ENCODE peak calls at places on chromosome 3, in nine cellular contexts. P, U, T, X, C, O, Q, K and S are unnamed samples.

GRCh38 chr3:196501316-196502064 is 2.1 kb downstream of the RNF168 start:
- DNase-seq in T (no peak), K (no peak), X (no peak), O (no peak), C (peak; percentile 42), U (no peak), Q (no peak), P (peak; percentile 34), S (peak; percentile 18)

GRCh38 chr3:138186216-138186615 is 885 bp upstream of the ARMC8 start:
- DNase-seq in O (no peak), K (no peak), P (no peak), Q (no peak), T (no peak), X (no peak), U (no peak), C (no peak), S (no peak)

GRCh38 chr3:124248471-124249028 is 256.6 kb upstream of the ROPN1 start:
- DNase-seq in X (peak; percentile 70), U (peak; percentile 78), K (peak; percentile 57), P (peak; percentile 91), T (peak; percentile 59), O (no peak), C (peak; percentile 67), Q (peak; percentile 74), S (no peak)

GRCh38 chr3:145182196-145182911 is 978.6 kb downstream of the PLOD2 start:
- DNase-seq in O (no peak), U (no peak), Q (no peak), T (no peak), K (no peak), P (no peak), X (no peak), C (no peak), S (no peak)

GRCh38 chr3:39548282-39548681 is 80.8 kb downstream of the MOBP start:
- DNase-seq in C (peak; percentile 89), X (no peak), T (no peak), O (no peak), K (no peak), P (peak; percentile 78), Q (no peak), U (no peak), S (no peak)

GRCh38 chr3:189602471-189602870 is 28.7 kb upstream of the TP63 start:
- DNase-seq in X (no peak), P (no peak), U (no peak), O (no peak), K (no peak), T (no peak), C (no peak), Q (no peak), S (no peak)

GRCh38 chr3:149152420-149152819 is 23.0 kb downstream of the HPS3 start:
- DNase-seq in P (peak; percentile 56), O (no peak), T (no peak), Q (no peak), K (no peak), U (no peak), C (peak; percentile 42), X (no peak), S (no peak)

GRCh38 chr3:197302033-197302432 is 3.6 kb upstream of the DLG1 start:
- DNase-seq in O (no peak), X (no peak), P (no peak), C (no peak), U (no peak), K (no peak), T (no peak), Q (no peak), S (no peak)

GRCh38 chr3:113132571-113132996 is 78.8 kb upstream of the BOC start:
- DNase-seq in O (no peak), K (no peak), Q (no peak), X (no peak), T (no peak), P (no peak), U (no peak), C (peak; percentile 3), S (no peak)

GRCh38 chr3:48064292-48064829 is 48.1 kb upstream of the MAP4 start:
- DNase-seq in T (no peak), P (peak; percentile 20), U (no peak), X (no peak), Q (no peak), K (no peak), O (no peak), C (no peak), S (no peak)

GRCh38 chr3:146160964-146161724 is at the start of gene PLOD2:
- DNase-seq in T (peak; percentile 77), K (peak; percentile 79), P (peak; percentile 94), X (peak; percentile 91), O (peak; percentile 90), U (peak; percentile 88), C (peak; percentile 75), Q (peak; percentile 89), S (peak; percentile 80)

GRCh38 chr3:129314757-129315385 is 36.2 kb downstream of the HMCES start:
- DNase-seq in P (peak; percentile 93), C (peak; percentile 87), K (peak; percentile 90), O (peak; percentile 89), U (peak; percentile 77), T (peak; percentile 92), X (peak; percentile 94), Q (peak; percentile 89), S (peak; percentile 89)
- TF ChIP-seq CTCF in P (no peak), C (no peak), K (no peak), O (peak; percentile 26), U (no peak), T (peak; percentile 60), X (no peak), Q (peak; percentile 39), S (no peak)

DNA sequence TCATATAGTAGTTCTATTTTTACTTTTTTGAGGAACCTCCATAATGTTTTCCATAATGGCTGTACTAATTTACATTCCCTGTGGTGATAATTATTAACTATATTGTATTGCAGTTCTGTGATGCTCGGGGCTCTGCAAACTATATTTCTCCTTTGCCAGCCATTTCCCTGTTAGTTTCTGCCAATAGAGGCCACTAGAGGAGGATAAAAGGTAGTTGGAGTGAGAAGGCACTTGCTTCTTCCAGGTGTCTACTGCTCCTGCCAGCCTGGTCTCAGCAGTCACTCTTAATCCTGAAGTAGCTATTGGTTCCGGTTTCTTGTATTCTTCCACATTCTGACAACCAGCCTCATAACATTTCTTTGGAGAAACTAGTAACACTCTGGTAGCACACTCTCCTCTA is 233.9 kb upstream of the GBE1 start:
- DNase-seq in T (no peak), C (no peak), K (no peak), P (no peak), U (no peak), Q (no peak), X (no peak), O (no peak), S (no peak)
- TF ChIP-seq CTCF in T (no peak), C (no peak), K (no peak), P (no peak), U (no peak), Q (no peak), X (no peak), O (no peak), S (no peak)

GRCh38 chr3:187296058-187296457 is 4.5 kb upstream of the MASP1 start:
- DNase-seq in X (no peak), K (no peak), C (no peak), P (no peak), O (no peak), T (no peak), Q (no peak), U (no peak), S (no peak)
- TF ChIP-seq CTCF in X (no peak), K (no peak), C (no peak), P (no peak), O (no peak), T (no peak), Q (no peak), U (no peak), S (no peak)

GRCh38 chr3:46756642-46757041 is 39.0 kb upstream of the PRSS50 start:
- DNase-seq in X (no peak), Q (no peak), K (no peak), T (no peak), P (no peak), C (no peak), U (no peak), O (no peak), S (no peak)
- TF ChIP-seq CTCF in X (no peak), Q (no peak), K (no peak), T (no peak), P (no peak), C (no peak), U (no peak), O (no peak), S (no peak)

GRCh38 chr3:126835472-126836219 is 131.6 kb downstream of the CHCHD6 start:
- DNase-seq in K (no peak), C (peak; percentile 31), U (no peak), Q (no peak), X (peak; percentile 20), T (no peak), O (no peak), P (peak; percentile 55), S (no peak)
- TF ChIP-seq CTCF in K (no peak), C (no peak), U (no peak), Q (no peak), X (no peak), T (no peak), O (no peak), P (peak; percentile 35), S (no peak)

GRCh38 chr3:54951405-54951804 is 23.5 kb upstream of the LRTM1 start:
- DNase-seq in U (peak; percentile 60), Q (no peak), O (peak; percentile 66), C (peak; percentile 78), T (peak; percentile 76), X (peak; percentile 90), K (peak; percentile 74), P (peak; percentile 90), S (peak; percentile 72)
- TF ChIP-seq CTCF in U (no peak), Q (no peak), O (peak; percentile 56), C (peak; percentile 50), T (peak; percentile 71), X (peak; percentile 61), K (peak; percentile 38), P (peak; percentile 79), S (peak; percentile 73)

DNA sequence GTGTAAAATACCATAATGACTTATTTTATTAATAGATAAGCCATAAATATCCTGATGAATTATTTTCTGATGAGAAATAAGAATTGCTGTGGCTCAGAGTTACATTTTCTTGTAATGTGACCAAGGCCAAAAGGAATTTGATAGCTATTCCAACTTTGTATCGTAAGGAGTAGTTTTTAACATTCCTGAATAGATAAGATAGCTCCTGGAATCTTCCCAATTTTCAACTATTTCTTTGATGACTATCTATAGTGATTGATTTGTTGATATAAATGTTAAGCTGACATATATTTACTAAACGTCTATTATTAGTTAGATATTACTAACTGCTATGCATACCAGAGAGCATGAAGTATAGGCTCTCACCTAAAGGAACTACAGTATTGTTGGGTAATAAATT is 49.1 kb upstream of the SATB1 start:
- DNase-seq in Q (no peak), K (no peak), U (no peak), T (no peak), P (no peak), C (no peak), O (no peak), X (no peak), S (no peak)
- TF ChIP-seq CTCF in Q (no peak), K (no peak), U (no peak), T (no peak), P (no peak), C (no peak), O (no peak), X (no peak), S (no peak)

DNA sequence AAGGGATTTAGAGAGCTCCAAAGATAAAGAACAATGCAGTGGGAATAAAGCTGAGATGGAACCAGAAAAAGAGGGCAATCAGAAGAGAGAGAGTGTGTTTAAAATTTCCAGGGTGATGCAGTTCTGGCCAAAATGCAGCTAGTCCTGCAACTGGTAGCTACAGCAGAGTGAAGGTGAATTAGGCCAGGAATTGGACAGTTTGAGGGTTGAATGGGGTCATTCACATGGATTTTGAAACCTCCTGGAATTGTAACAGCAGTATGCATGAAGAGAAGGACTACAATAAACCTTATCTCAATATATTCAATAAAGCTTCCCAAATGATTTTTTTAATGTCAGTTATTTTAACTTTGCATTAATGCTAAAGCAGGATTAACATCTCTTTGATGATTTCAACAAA is 85.2 kb downstream of the CBLB start:
- DNase-seq in T (no peak), P (no peak), U (no peak), K (no peak), C (no peak), Q (no peak), X (no peak), O (no peak), S (no peak)
- TF ChIP-seq CTCF in T (no peak), P (no peak), U (no peak), K (no peak), C (no peak), Q (no peak), X (no peak), O (no peak), S (no peak)